ENCODE peak calls at places on chromosomes 4 and X, in five cellular contexts. D is foreskin melanocyte; K is fibroblast of the aortic adventitia; J is activated CD4-positive, CD25-positive, alpha-beta regulatory T cell treated with anti-CD3 and anti-CD28 coated beads, Interleukin-2, amount 50 U/mL, for 72 hours; Z is left cardiac atrium. R is an unnamed sample.

GRCh38 chrX:19775830-19776498 is 111.4 kb downstream of the SH3KBP1 start:
- DNase-seq in K (no peak), J (no peak), D (no peak), Z (no peak), R (no peak)

GRCh38 chr4:18535948-18536347 is 514.4 kb upstream of the LCORL start:
- DNase-seq in K (no peak), J (no peak), D (no peak), Z (no peak), R (no peak)

GRCh38 chr4:20625460-20625859 is 74.8 kb upstream of the PACRGL start:
- DNase-seq in Z (no peak), J (no peak), D (no peak), K (no peak), R (no peak)

GRCh38 chrX:127112726-127113125 is 293.2 kb downstream of the PRR32 start:
- DNase-seq in Z (no peak), D (no peak), J (no peak), K (no peak), R (no peak)

GRCh38 chrX:31845003-31845402 is 773.2 kb upstream of the FTHL17 start:
- DNase-seq in D (no peak), K (no peak), Z (no peak), J (no peak), R (no peak)

GRCh38 chr4:13184199-13184598 is 299.9 kb downstream of the RAB28 start:
- DNase-seq in K (no peak), Z (no peak), J (no peak), D (no peak), R (no peak)

GRCh38 chr4:112031712-112032328 is 113.4 kb upstream of the FAM241A start:
- DNase-seq in K (peak; percentile 79), D (peak; percentile 57), Z (no peak), J (no peak), R (peak; percentile 38)

GRCh38 chr4:76459291-76459723 is 24.3 kb downstream of the SHROOM3 start:
- DNase-seq in J (no peak), Z (no peak), K (peak; percentile 94), D (no peak), R (peak; percentile 89)

GRCh38 chr4:98203406-98204235 is 57.6 kb upstream of the RAP1GDS1 start:
- DNase-seq in D (no peak), K (no peak), J (no peak), Z (no peak), R (no peak)

GRCh38 chr4:41734366-41734765 is 14.2 kb downstream of the PHOX2B start:
- DNase-seq in D (no peak), Z (no peak), J (no peak), K (no peak), R (no peak)

GRCh38 chrX:152588206-152588605 is 49.5 kb upstream of the GABRQ start:
- DNase-seq in J (no peak), Z (no peak), K (no peak), D (no peak), R (no peak)

GRCh38 chr4:117421706-117422105 is 336.3 kb upstream of the TRAM1L1 start:
- DNase-seq in Z (no peak), J (no peak), D (no peak), K (no peak), R (no peak)

GRCh38 chr4:52939325-52939724 is 77.2 kb downstream of the RASL11B start:
- DNase-seq in K (no peak), J (no peak), Z (no peak), D (no peak), R (no peak)

GRCh38 chr4:127708985-127709384 is 21.2 kb upstream of the SLC25A31 start:
- DNase-seq in Z (peak; percentile 28), D (no peak), J (no peak), K (peak; percentile 76), R (peak; percentile 66)

R was measured in RCC 7860.